ENCODE peak calls at places on chromosomes 16 and 17, in four cellular contexts. One of them, this sample, is unnamed.

GRCh38 chr16:87363771-87364476 is 19.7 kb downstream of the FBXO31 start:
- DNase-seq in body of pancreas: peak
- DNase-seq in activated T-helper 1 cell treated with Interleukin-2 at 50 U/mL for 16 hours: no peak
- DNase-seq in activated CD8-positive, alpha-beta memory T cell treated with anti-CD3 and anti-CD28 coated beads, Interleukin-2, amount 10 ng/mL, durations not matched to agents 7 days and 5 days: no peak
- DNase-seq in this sample: no peak

GRCh38 chr16:67174706-67175231 is 4.4 kb downstream of the NOL3 start:
- DNase-seq in body of pancreas: no peak
- DNase-seq in activated CD8-positive, alpha-beta memory T cell treated with anti-CD3 and anti-CD28 coated beads, Interleukin-2, amount 10 ng/mL, durations not matched to agents 7 days and 5 days: no peak
- DNase-seq in activated T-helper 1 cell treated with Interleukin-2 at 50 U/mL for 16 hours: no peak
- DNase-seq in this sample: no peak

GRCh38 chr16:21036471-21036870 is 114.2 kb downstream of the DNAH3 start:
- DNase-seq in body of pancreas: no peak
- DNase-seq in activated CD8-positive, alpha-beta memory T cell treated with anti-CD3 and anti-CD28 coated beads, Interleukin-2, amount 10 ng/mL, durations not matched to agents 7 days and 5 days: no peak
- DNase-seq in activated T-helper 1 cell treated with Interleukin-2 at 50 U/mL for 16 hours: no peak
- DNase-seq in this sample: no peak

GRCh38 chr17:9594065-9594464 is 17.6 kb downstream of the CFAP52 start:
- DNase-seq in activated CD8-positive, alpha-beta memory T cell treated with anti-CD3 and anti-CD28 coated beads, Interleukin-2, amount 10 ng/mL, durations not matched to agents 7 days and 5 days: no peak
- DNase-seq in activated T-helper 1 cell treated with Interleukin-2 at 50 U/mL for 16 hours: no peak
- DNase-seq in body of pancreas: no peak
- DNase-seq in this sample: no peak

GRCh38 chr17:42325026-42325425 is 36.7 kb downstream of the STAT5A start:
- DNase-seq in body of pancreas: no peak
- DNase-seq in activated CD8-positive, alpha-beta memory T cell treated with anti-CD3 and anti-CD28 coated beads, Interleukin-2, amount 10 ng/mL, durations not matched to agents 7 days and 5 days: no peak
- DNase-seq in activated T-helper 1 cell treated with Interleukin-2 at 50 U/mL for 16 hours: no peak
- DNase-seq in this sample: no peak

GRCh38 chr16:80611171-80611929 is 70.6 kb downstream of the DYNLRB2 start:
- DNase-seq in activated CD8-positive, alpha-beta memory T cell treated with anti-CD3 and anti-CD28 coated beads, Interleukin-2, amount 10 ng/mL, durations not matched to agents 7 days and 5 days: no peak
- DNase-seq in activated T-helper 1 cell treated with Interleukin-2 at 50 U/mL for 16 hours: no peak
- DNase-seq in body of pancreas: no peak
- DNase-seq in this sample: no peak

GRCh38 chr16:28951410-28951943 is 740 bp downstream of the NFATC2IP start:
- DNase-seq in activated CD8-positive, alpha-beta memory T cell treated with anti-CD3 and anti-CD28 coated beads, Interleukin-2, amount 10 ng/mL, durations not matched to agents 7 days and 5 days: peak
- DNase-seq in activated T-helper 1 cell treated with Interleukin-2 at 50 U/mL for 16 hours: peak
- DNase-seq in body of pancreas: no peak
- DNase-seq in this sample: no peak

GRCh38 chr16:85123891-85124635 is 11.8 kb upstream of the CIBAR2 start:
- DNase-seq in body of pancreas: peak
- DNase-seq in activated CD8-positive, alpha-beta memory T cell treated with anti-CD3 and anti-CD28 coated beads, Interleukin-2, amount 10 ng/mL, durations not matched to agents 7 days and 5 days: no peak
- DNase-seq in activated T-helper 1 cell treated with Interleukin-2 at 50 U/mL for 16 hours: no peak
- DNase-seq in this sample: no peak

GRCh38 chr16:30121741-30122620 is 1.0 kb downstream of the MAPK3 start:
- DNase-seq in body of pancreas: peak
- DNase-seq in activated T-helper 1 cell treated with Interleukin-2 at 50 U/mL for 16 hours: no peak
- DNase-seq in activated CD8-positive, alpha-beta memory T cell treated with anti-CD3 and anti-CD28 coated beads, Interleukin-2, amount 10 ng/mL, durations not matched to agents 7 days and 5 days: no peak
- DNase-seq in this sample: no peak

GRCh38 chr17:17018021-17018441 is 24.2 kb upstream of the MPRIP start:
- DNase-seq in activated CD8-positive, alpha-beta memory T cell treated with anti-CD3 and anti-CD28 coated beads, Interleukin-2, amount 10 ng/mL, durations not matched to agents 7 days and 5 days: no peak
- DNase-seq in activated T-helper 1 cell treated with Interleukin-2 at 50 U/mL for 16 hours: no peak
- DNase-seq in body of pancreas: no peak
- DNase-seq in this sample: no peak

GRCh38 chr16:10619271-10619849 is 39.0 kb upstream of the EMP2 start:
- DNase-seq in activated T-helper 1 cell treated with Interleukin-2 at 50 U/mL for 16 hours: no peak
- DNase-seq in activated CD8-positive, alpha-beta memory T cell treated with anti-CD3 and anti-CD28 coated beads, Interleukin-2, amount 10 ng/mL, durations not matched to agents 7 days and 5 days: no peak
- DNase-seq in body of pancreas: peak
- DNase-seq in this sample: no peak

GRCh38 chr17:72430611-72431432 is 310.0 kb downstream of the SOX9 start:
- DNase-seq in body of pancreas: no peak
- DNase-seq in activated CD8-positive, alpha-beta memory T cell treated with anti-CD3 and anti-CD28 coated beads, Interleukin-2, amount 10 ng/mL, durations not matched to agents 7 days and 5 days: no peak
- DNase-seq in activated T-helper 1 cell treated with Interleukin-2 at 50 U/mL for 16 hours: no peak
- DNase-seq in this sample: no peak

GRCh38 chr17:8124350-8125195 is 667 bp upstream of the HES7 start:
- DNase-seq in activated T-helper 1 cell treated with Interleukin-2 at 50 U/mL for 16 hours: no peak
- DNase-seq in activated CD8-positive, alpha-beta memory T cell treated with anti-CD3 and anti-CD28 coated beads, Interleukin-2, amount 10 ng/mL, durations not matched to agents 7 days and 5 days: no peak
- DNase-seq in body of pancreas: no peak
- DNase-seq in this sample: no peak

GRCh38 chr17:31487063-31487647 is 95.7 kb downstream of the RAB11FIP4 start:
- DNase-seq in activated T-helper 1 cell treated with Interleukin-2 at 50 U/mL for 16 hours: no peak
- DNase-seq in body of pancreas: no peak
- DNase-seq in activated CD8-positive, alpha-beta memory T cell treated with anti-CD3 and anti-CD28 coated beads, Interleukin-2, amount 10 ng/mL, durations not matched to agents 7 days and 5 days: no peak
- DNase-seq in this sample: no peak

GRCh38 chr17:37672545-37673078 is 29.4 kb upstream of the DDX52 start:
- DNase-seq in body of pancreas: no peak
- DNase-seq in activated T-helper 1 cell treated with Interleukin-2 at 50 U/mL for 16 hours: no peak
- DNase-seq in activated CD8-positive, alpha-beta memory T cell treated with anti-CD3 and anti-CD28 coated beads, Interleukin-2, amount 10 ng/mL, durations not matched to agents 7 days and 5 days: no peak
- DNase-seq in this sample: no peak

GRCh38 chr16:63981639-63982038 is 1140.2 kb downstream of the CDH11 start:
- DNase-seq in activated T-helper 1 cell treated with Interleukin-2 at 50 U/mL for 16 hours: no peak
- DNase-seq in body of pancreas: no peak
- DNase-seq in activated CD8-positive, alpha-beta memory T cell treated with anti-CD3 and anti-CD28 coated beads, Interleukin-2, amount 10 ng/mL, durations not matched to agents 7 days and 5 days: no peak
- DNase-seq in this sample: no peak

GRCh38 chr17:66764559-66764958 is 70.4 kb upstream of the CACNG5 start:
- DNase-seq in activated CD8-positive, alpha-beta memory T cell treated with anti-CD3 and anti-CD28 coated beads, Interleukin-2, amount 10 ng/mL, durations not matched to agents 7 days and 5 days: no peak
- DNase-seq in body of pancreas: peak
- DNase-seq in activated T-helper 1 cell treated with Interleukin-2 at 50 U/mL for 16 hours: no peak
- DNase-seq in this sample: no peak

GRCh38 chr16:84498859-84499620 is 5.4 kb downstream of the MEAK7 start:
- DNase-seq in body of pancreas: no peak
- DNase-seq in activated T-helper 1 cell treated with Interleukin-2 at 50 U/mL for 16 hours: no peak
- DNase-seq in activated CD8-positive, alpha-beta memory T cell treated with anti-CD3 and anti-CD28 coated beads, Interleukin-2, amount 10 ng/mL, durations not matched to agents 7 days and 5 days: no peak
- DNase-seq in this sample: no peak

GRCh38 chr16:3076577-3076976 is 11.1 kb downstream of the IL32 start:
- DNase-seq in body of pancreas: no peak
- DNase-seq in activated T-helper 1 cell treated with Interleukin-2 at 50 U/mL for 16 hours: no peak
- DNase-seq in activated CD8-positive, alpha-beta memory T cell treated with anti-CD3 and anti-CD28 coated beads, Interleukin-2, amount 10 ng/mL, durations not matched to agents 7 days and 5 days: peak
- DNase-seq in this sample: no peak

GRCh38 chr16:87864331-87864989 is 4.8 kb downstream of the SLC7A5 start:
- DNase-seq in activated CD8-positive, alpha-beta memory T cell treated with anti-CD3 and anti-CD28 coated beads, Interleukin-2, amount 10 ng/mL, durations not matched to agents 7 days and 5 days: no peak
- DNase-seq in activated T-helper 1 cell treated with Interleukin-2 at 50 U/mL for 16 hours: no peak
- DNase-seq in body of pancreas: no peak
- DNase-seq in this sample: no peak

GRCh38 chr17:56028837-56029236 is 124.4 kb upstream of the ANKFN1 start:
- DNase-seq in activated CD8-positive, alpha-beta memory T cell treated with anti-CD3 and anti-CD28 coated beads, Interleukin-2, amount 10 ng/mL, durations not matched to agents 7 days and 5 days: no peak
- DNase-seq in body of pancreas: no peak
- DNase-seq in activated T-helper 1 cell treated with Interleukin-2 at 50 U/mL for 16 hours: no peak
- DNase-seq in this sample: no peak

GRCh38 chr17:924711-925480 is 54.7 kb downstream of the NXN start:
- DNase-seq in activated CD8-positive, alpha-beta memory T cell treated with anti-CD3 and anti-CD28 coated beads, Interleukin-2, amount 10 ng/mL, durations not matched to agents 7 days and 5 days: no peak
- DNase-seq in body of pancreas: no peak
- DNase-seq in activated T-helper 1 cell treated with Interleukin-2 at 50 U/mL for 16 hours: no peak
- DNase-seq in this sample: no peak

GRCh38 chr17:19752216-19753048 is 4.3 kb upstream of the ALDH3A1 start:
- DNase-seq in activated T-helper 1 cell treated with Interleukin-2 at 50 U/mL for 16 hours: no peak
- DNase-seq in body of pancreas: no peak
- DNase-seq in activated CD8-positive, alpha-beta memory T cell treated with anti-CD3 and anti-CD28 coated beads, Interleukin-2, amount 10 ng/mL, durations not matched to agents 7 days and 5 days: no peak
- DNase-seq in this sample: no peak

GRCh38 chr16:85570735-85571562 is 42.2 kb upstream of the GSE1 start:
- DNase-seq in body of pancreas: no peak
- DNase-seq in activated T-helper 1 cell treated with Interleukin-2 at 50 U/mL for 16 hours: no peak
- DNase-seq in activated CD8-positive, alpha-beta memory T cell treated with anti-CD3 and anti-CD28 coated beads, Interleukin-2, amount 10 ng/mL, durations not matched to agents 7 days and 5 days: peak
- DNase-seq in this sample: no peak

GRCh38 chr16:19861069-19861468 is 23.6 kb downstream of the GPRC5B start:
- DNase-seq in body of pancreas: no peak
- DNase-seq in activated CD8-positive, alpha-beta memory T cell treated with anti-CD3 and anti-CD28 coated beads, Interleukin-2, amount 10 ng/mL, durations not matched to agents 7 days and 5 days: no peak
- DNase-seq in activated T-helper 1 cell treated with Interleukin-2 at 50 U/mL for 16 hours: no peak
- DNase-seq in this sample: no peak

GRCh38 chr16:53029971-53030370 is 22.7 kb downstream of the CHD9NB start:
- DNase-seq in activated T-helper 1 cell treated with Interleukin-2 at 50 U/mL for 16 hours: no peak
- DNase-seq in activated CD8-positive, alpha-beta memory T cell treated with anti-CD3 and anti-CD28 coated beads, Interleukin-2, amount 10 ng/mL, durations not matched to agents 7 days and 5 days: no peak
- DNase-seq in body of pancreas: no peak
- DNase-seq in this sample: no peak

GRCh38 chr16:17238285-17239028 is 232.3 kb downstream of the XYLT1 start:
- DNase-seq in body of pancreas: no peak
- DNase-seq in activated CD8-positive, alpha-beta memory T cell treated with anti-CD3 and anti-CD28 coated beads, Interleukin-2, amount 10 ng/mL, durations not matched to agents 7 days and 5 days: peak
- DNase-seq in activated T-helper 1 cell treated with Interleukin-2 at 50 U/mL for 16 hours: no peak
- DNase-seq in this sample: no peak

GRCh38 chr16:70708381-70709253 is 22.8 kb upstream of the MTSS2 start:
- DNase-seq in body of pancreas: no peak
- DNase-seq in activated T-helper 1 cell treated with Interleukin-2 at 50 U/mL for 16 hours: no peak
- DNase-seq in activated CD8-positive, alpha-beta memory T cell treated with anti-CD3 and anti-CD28 coated beads, Interleukin-2, amount 10 ng/mL, durations not matched to agents 7 days and 5 days: no peak
- DNase-seq in this sample: no peak

GRCh38 chr16:11691771-11692170 is 23.5 kb downstream of the SNN start:
- DNase-seq in activated CD8-positive, alpha-beta memory T cell treated with anti-CD3 and anti-CD28 coated beads, Interleukin-2, amount 10 ng/mL, durations not matched to agents 7 days and 5 days: peak
- DNase-seq in body of pancreas: no peak
- DNase-seq in activated T-helper 1 cell treated with Interleukin-2 at 50 U/mL for 16 hours: no peak
- DNase-seq in this sample: no peak

GRCh38 chr17:29107933-29108805 is 65.2 kb downstream of the PIPOX start:
- DNase-seq in activated T-helper 1 cell treated with Interleukin-2 at 50 U/mL for 16 hours: no peak
- DNase-seq in activated CD8-positive, alpha-beta memory T cell treated with anti-CD3 and anti-CD28 coated beads, Interleukin-2, amount 10 ng/mL, durations not matched to agents 7 days and 5 days: no peak
- DNase-seq in body of pancreas: peak
- DNase-seq in this sample: no peak

GRCh38 chr16:1283296-1283695 is 26.1 kb upstream of the UBE2I start:
- DNase-seq in activated CD8-positive, alpha-beta memory T cell treated with anti-CD3 and anti-CD28 coated beads, Interleukin-2, amount 10 ng/mL, durations not matched to agents 7 days and 5 days: no peak
- DNase-seq in activated T-helper 1 cell treated with Interleukin-2 at 50 U/mL for 16 hours: no peak
- DNase-seq in body of pancreas: no peak
- DNase-seq in this sample: no peak

GRCh38 chr16:85894266-85894665 is 4.7 kb upstream of the IRF8 start:
- DNase-seq in activated T-helper 1 cell treated with Interleukin-2 at 50 U/mL for 16 hours: no peak
- DNase-seq in activated CD8-positive, alpha-beta memory T cell treated with anti-CD3 and anti-CD28 coated beads, Interleukin-2, amount 10 ng/mL, durations not matched to agents 7 days and 5 days: no peak
- DNase-seq in body of pancreas: peak
- DNase-seq in this sample: no peak

GRCh38 chr17:1644493-1645206 is 882 bp downstream of the SCARF1 start:
- DNase-seq in body of pancreas: no peak
- DNase-seq in activated CD8-positive, alpha-beta memory T cell treated with anti-CD3 and anti-CD28 coated beads, Interleukin-2, amount 10 ng/mL, durations not matched to agents 7 days and 5 days: peak
- DNase-seq in activated T-helper 1 cell treated with Interleukin-2 at 50 U/mL for 16 hours: no peak
- DNase-seq in this sample: no peak

GRCh38 chr17:39196820-39197331 is 593 bp downstream of the CACNB1 start:
- DNase-seq in body of pancreas: no peak
- DNase-seq in activated CD8-positive, alpha-beta memory T cell treated with anti-CD3 and anti-CD28 coated beads, Interleukin-2, amount 10 ng/mL, durations not matched to agents 7 days and 5 days: peak
- DNase-seq in activated T-helper 1 cell treated with Interleukin-2 at 50 U/mL for 16 hours: no peak
- DNase-seq in this sample: no peak

GRCh38 chr16:85372627-85373372 is 240.3 kb upstream of the GSE1 start:
- DNase-seq in activated T-helper 1 cell treated with Interleukin-2 at 50 U/mL for 16 hours: no peak
- DNase-seq in activated CD8-positive, alpha-beta memory T cell treated with anti-CD3 and anti-CD28 coated beads, Interleukin-2, amount 10 ng/mL, durations not matched to agents 7 days and 5 days: peak
- DNase-seq in body of pancreas: no peak
- DNase-seq in this sample: no peak

GRCh38 chr17:13228225-13228624 is 210.4 kb upstream of the ELAC2 start:
- DNase-seq in activated T-helper 1 cell treated with Interleukin-2 at 50 U/mL for 16 hours: no peak
- DNase-seq in body of pancreas: no peak
- DNase-seq in activated CD8-positive, alpha-beta memory T cell treated with anti-CD3 and anti-CD28 coated beads, Interleukin-2, amount 10 ng/mL, durations not matched to agents 7 days and 5 days: no peak
- DNase-seq in this sample: no peak

This sample was measured in T follicular helper cell.